ENCODE peak calls at places on chromosomes 7 and 10, in four cellular contexts. H is PC-9, O is AG04450, G is dorsolateral prefrontal cortex. A is an unnamed sample.

GRCh38 chr7:158771-159170 is 33.6 kb upstream of the FAM20C start:
- DNase-seq in H (no peak), G (no peak), O (no peak), A (no peak)

GRCh38 chr7:2521341-2521745 is 1.8 kb downstream of the LFNG start:
- DNase-seq in H (no peak), O (no peak), G (no peak), A (no peak)

GRCh38 chr7:2540641-2541051 is 14.7 kb downstream of the BRAT1 start:
- DNase-seq in O (no peak), H (no peak), G (no peak), A (no peak)

GRCh38 chr10:103772096-103772845 is 83.1 kb downstream of the SH3PXD2A start:
- DNase-seq in G (peak), O (peak), H (peak), A (peak)

GRCh38 chr7:16135628-16136027 is 285.7 kb downstream of the CRPPA start:
- DNase-seq in G (no peak), O (no peak), H (no peak), A (no peak)

GRCh38 chr10:69783515-69783914 is 18.2 kb upstream of the COL13A1 start:
- DNase-seq in O (no peak), G (no peak), H (no peak), A (no peak)

GRCh38 chr10:119391430-119392313 is 150.8 kb downstream of the RGS10 start:
- DNase-seq in G (no peak), H (no peak), O (no peak), A (no peak)

GRCh38 chr7:5689118-5689517 is 92.3 kb downstream of the RNF216 start:
- DNase-seq in H (no peak), O (no peak), G (no peak), A (no peak)

GRCh38 chr7:27182861-27183681 is 2.0 kb downstream of the HOXA11 start:
- DNase-seq in O (no peak), G (no peak), H (no peak), A (no peak)

GRCh38 chr10:126133906-126134703 is 237.7 kb downstream of the FANK1 start:
- DNase-seq in O (peak), G (no peak), H (peak), A (peak)

GRCh38 chr7:39446546-39446945 is 119.7 kb upstream of the YAE1 start:
- DNase-seq in H (no peak), O (no peak), G (no peak), A (no peak)

GRCh38 chr7:83588602-83589240 is 60.2 kb downstream of the SEMA3E start:
- DNase-seq in G (no peak), H (no peak), O (no peak), A (no peak)

GRCh38 chr10:19014034-19014433 is 34.6 kb upstream of the MALRD1 start:
- DNase-seq in H (no peak), O (peak), G (no peak), A (no peak)

GRCh38 chr10:99329891-99330674 is 927 bp downstream of the CNNM1 start:
- DNase-seq in H (no peak), G (no peak), O (no peak), A (no peak)

GRCh38 chr10:132574288-132574687 is 36.7 kb downstream of the INPP5A start:
- DNase-seq in O (no peak), H (no peak), G (no peak), A (no peak)

GRCh38 chr10:132576671-132577349 is 39.2 kb downstream of the INPP5A start:
- DNase-seq in O (no peak), G (no peak), H (no peak), A (no peak)

GRCh38 chr10:132575320-132576201 is 38.0 kb downstream of the INPP5A start:
- DNase-seq in H (peak), O (peak), G (no peak), A (peak)

GRCh38 chr10:132572545-132572937 is 35.0 kb downstream of the INPP5A start:
- DNase-seq in O (no peak), G (no peak), H (no peak), A (no peak)

DNA sequence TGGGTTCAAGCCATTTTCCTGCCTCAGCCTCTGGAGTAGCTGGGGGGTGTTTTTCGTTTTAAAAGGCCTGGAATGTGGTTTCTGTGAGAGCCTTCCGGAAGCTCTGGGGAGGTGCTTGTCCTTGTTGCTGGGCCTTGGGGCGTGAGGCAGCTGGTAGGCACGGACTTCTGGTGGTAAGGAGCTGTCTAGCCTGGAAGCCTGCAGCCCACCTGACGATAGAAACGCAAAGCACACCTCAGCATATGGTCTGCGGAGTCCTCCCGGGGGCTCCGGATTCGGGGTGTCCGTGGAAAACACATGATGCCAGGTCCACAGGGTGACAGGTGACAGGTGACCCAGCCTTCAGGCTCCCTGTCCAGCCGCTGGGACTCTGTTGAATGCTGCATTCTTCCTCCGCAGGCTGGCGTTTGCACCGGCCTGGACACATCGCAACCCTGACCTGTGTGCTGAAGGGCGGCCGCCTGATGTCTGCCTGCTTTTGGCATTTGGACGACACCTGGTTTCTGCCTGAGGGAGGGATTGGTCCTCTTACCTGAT is 37.3 kb downstream of the INPP5A start:
- DNase-seq in O (no peak), G (no peak), H (peak), A (no peak)
- H3K4me3 ChIP-seq in O (no peak), G (no peak), H (peak), A (no peak)

GRCh38 chr10:110239892-110240291 is 32.5 kb downstream of the MXI1 start:
- DNase-seq in H (no peak), O (no peak), G (no peak), A (no peak)
- H3K4me3 ChIP-seq in H (no peak), O (no peak), G (no peak), A (no peak)

GRCh38 chr7:20793258-20793657 is 6.6 kb upstream of the SP8 start:
- DNase-seq in H (no peak), G (no peak), O (no peak), A (no peak)

GRCh38 chr7:20795361-20795760 is 8.7 kb upstream of the SP8 start:
- DNase-seq in O (no peak), H (no peak), G (no peak), A (no peak)

GRCh38 chr7:20795881-20796280 is 9.2 kb upstream of the SP8 start:
- DNase-seq in H (no peak), G (no peak), O (no peak), A (no peak)

GRCh38 chr7:20793686-20794394 is 7.2 kb upstream of the SP8 start:
- DNase-seq in G (no peak), H (no peak), O (no peak), A (no peak)

GRCh38 chr7:20794676-20795075 is 8.0 kb upstream of the SP8 start:
- DNase-seq in H (no peak), O (no peak), G (no peak), A (no peak)
- H3K4me3 ChIP-seq in H (no peak), O (no peak), G (no peak), A (no peak)

GRCh38 chr7:151343516-151343915 is 1.9 kb downstream of the NUB1 start:
- DNase-seq in O (no peak), G (no peak), H (no peak), A (no peak)
- H3K4me3 ChIP-seq in O (no peak), G (no peak), H (peak), A (no peak)

DNA sequence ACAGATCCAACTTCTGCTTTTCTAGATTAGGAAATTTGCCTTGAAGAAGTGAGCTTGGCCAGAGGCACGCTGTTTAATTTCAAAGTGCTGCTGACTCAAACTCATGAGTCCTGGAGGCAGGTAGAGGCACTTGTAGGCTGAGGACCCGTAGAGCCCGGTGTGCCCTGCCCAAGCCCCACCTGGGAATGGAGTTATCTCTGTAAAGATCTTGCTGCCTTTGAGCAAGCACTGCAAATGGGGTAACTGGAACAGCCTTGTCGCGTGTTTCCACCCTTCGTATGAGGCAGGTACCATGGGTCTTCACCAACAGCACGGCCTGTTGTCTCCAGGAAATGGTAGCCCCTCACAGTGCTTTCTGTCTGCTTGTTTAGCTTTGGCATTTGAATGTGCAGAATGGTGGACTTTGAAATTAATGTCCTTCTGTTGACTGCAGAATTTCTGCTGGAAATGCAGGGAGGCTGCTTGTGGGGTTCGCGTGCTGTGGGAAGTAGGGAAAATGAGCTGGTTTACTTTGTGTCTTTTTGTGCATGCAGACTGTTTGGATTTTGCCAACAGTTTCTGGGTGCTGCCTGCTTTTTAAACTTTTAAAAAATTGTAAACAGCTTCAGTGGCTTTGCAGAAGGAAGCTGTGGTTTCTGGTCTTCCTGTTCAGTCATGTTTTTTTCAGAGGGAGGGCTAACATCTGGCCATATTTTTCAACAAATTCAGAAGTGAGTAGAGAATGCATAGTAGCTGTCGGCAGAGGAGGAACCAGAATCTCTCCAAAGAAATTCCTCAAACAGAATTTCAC is 27.2 kb downstream of the CCM2 start:
- DNase-seq in H (no peak), G (no peak), O (peak), A (no peak)
- H3K4me3 ChIP-seq in H (no peak), G (no peak), O (no peak), A (no peak)

DNA sequence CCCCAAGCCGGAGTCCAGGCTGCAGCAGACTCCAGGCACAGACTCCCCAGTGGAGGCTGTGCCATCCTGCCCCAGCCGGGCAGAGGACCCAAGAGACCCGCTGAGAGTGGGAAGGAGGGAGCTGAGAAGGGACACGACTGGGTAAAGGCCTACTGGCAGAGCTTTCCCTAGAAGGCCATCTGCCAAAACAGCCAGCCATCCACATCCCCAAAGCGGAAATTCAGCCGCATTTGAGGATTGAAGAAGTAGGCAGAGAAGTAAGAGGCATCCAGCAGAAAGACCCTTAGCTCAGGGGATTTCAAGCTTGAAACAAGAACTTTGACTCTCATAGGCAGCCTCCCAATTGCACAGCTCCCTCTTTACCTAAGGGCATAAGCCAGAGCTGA is 853 bp downstream of the CPXM2 start:
- DNase-seq in H (no peak), O (no peak), G (no peak), A (no peak)
- H3K4me3 ChIP-seq in H (no peak), O (no peak), G (no peak), A (peak)

A was measured in AG09309.